ENCODE peak calls at places on chromosomes 16 and 17, in five cellular contexts. D is A549, I is left lung, T is heart right ventricle, N is cardiac muscle cell. C is an unnamed sample. For H3K4me1, the result is how much of the 10 kb centered on the place peaks cover.

GRCh38 chr17:48644910-48645557 is 18.9 kb upstream of the HOXB9 start:
- DNase-seq in D (no peak), I (no peak), T (no peak), N (no peak), C (no peak)

GRCh38 chr16:87580855-87581261 is 21.4 kb upstream of the JPH3 start:
- DNase-seq in D (no peak), I (peak), T (no peak), N (peak), C (no peak)

GRCh38 chr17:62899349-62899748 is 66.7 kb upstream of the TANC2 start:
- DNase-seq in D (no peak), I (no peak), T (no peak), N (no peak), C (no peak)

GRCh38 chr17:4956493-4957061 is 5.7 kb downstream of the ENO3 start:
- DNase-seq in D (no peak), I (peak), T (no peak), N (no peak), C (no peak)

GRCh38 chr17:9971991-9972390 is 66.9 kb upstream of the RCVRN start:
- DNase-seq in D (no peak), I (no peak), T (peak), N (peak), C (no peak)

GRCh38 chr17:81295031-81295677 is at the start of gene SLC38A10:
- DNase-seq in D (peak), I (peak), T (peak), N (peak), C (peak)

GRCh38 chr17:19306160-19307111 is 56.1 kb downstream of the B9D1 start:
- DNase-seq in D (no peak), I (no peak), T (no peak), N (no peak), C (peak)

GRCh38 chr17:54948380-54948779 is 20.1 kb downstream of the COX11 start:
- DNase-seq in D (no peak), I (no peak), T (no peak), N (peak), C (no peak)

GRCh38 chr17:49035470-49036269 is 38.5 kb downstream of the IGF2BP1 start:
- DNase-seq in D (peak), I (peak), T (peak), N (peak), C (no peak)

GRCh38 chr17:45353047-45353446 is 36.2 kb upstream of the MAP3K14 start:
- DNase-seq in D (no peak), I (no peak), T (no peak), N (no peak), C (no peak)

GRCh38 chr16:56990407-56991286 is 1.3 kb downstream of the NLRC5 start:
- DNase-seq in D (no peak), I (no peak), T (no peak), N (no peak), C (no peak)

GRCh38 chr17:19371259-19372003 is 6.9 kb upstream of the MAPK7 start:
- DNase-seq in D (no peak), I (no peak), T (no peak), N (no peak), C (no peak)

GRCh38 chr16:56841233-56841632 is 23.8 kb upstream of the SLC12A3 start:
- DNase-seq in D (no peak), I (no peak), T (no peak), N (peak), C (no peak)

GRCh38 chr16:56872863-56873391 is 7.9 kb downstream of the SLC12A3 start:
- DNase-seq in D (no peak), I (no peak), T (no peak), N (no peak), C (no peak)

GRCh38 chr17:57316361-57316760 is 60.0 kb downstream of the MSI2 start:
- DNase-seq in D (no peak), I (no peak), T (no peak), N (no peak), C (no peak)

DNA sequence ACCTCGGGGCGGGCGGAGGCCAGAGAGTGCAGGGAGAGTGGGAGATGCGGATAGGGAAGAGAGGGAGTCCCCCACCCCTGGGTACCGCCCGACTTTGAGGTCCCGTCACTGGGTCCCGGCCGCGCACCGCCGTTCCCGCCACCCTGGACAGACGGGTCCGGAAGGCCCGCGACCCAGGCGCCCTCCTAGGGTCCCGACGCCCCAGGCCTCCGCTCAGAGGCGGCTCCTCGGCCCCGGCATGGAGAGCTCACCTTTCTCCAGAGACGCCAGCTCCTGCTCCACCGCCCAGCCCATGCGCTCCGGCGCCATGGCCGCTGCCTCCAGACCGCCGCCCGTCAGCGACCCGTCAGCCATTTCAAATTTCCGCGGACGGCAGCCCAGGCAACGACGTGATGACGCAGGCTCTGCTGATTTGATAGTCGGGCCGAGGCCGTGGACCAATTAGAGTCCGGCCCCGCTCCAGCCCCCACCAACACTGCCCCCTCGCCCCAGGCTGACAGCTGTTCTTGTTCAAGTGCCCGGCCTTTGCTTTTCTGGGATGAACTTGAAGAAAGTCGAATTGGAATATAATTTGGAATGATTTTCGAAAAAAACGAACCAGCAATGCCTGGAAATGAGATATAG is at the start of gene SHCBP1:
- DNase-seq in D (peak), I (peak), T (peak), N (peak), C (peak)
- H3K27ac ChIP-seq in D (peak), I (no peak), T (no peak), N (no peak), C (no peak)

DNA sequence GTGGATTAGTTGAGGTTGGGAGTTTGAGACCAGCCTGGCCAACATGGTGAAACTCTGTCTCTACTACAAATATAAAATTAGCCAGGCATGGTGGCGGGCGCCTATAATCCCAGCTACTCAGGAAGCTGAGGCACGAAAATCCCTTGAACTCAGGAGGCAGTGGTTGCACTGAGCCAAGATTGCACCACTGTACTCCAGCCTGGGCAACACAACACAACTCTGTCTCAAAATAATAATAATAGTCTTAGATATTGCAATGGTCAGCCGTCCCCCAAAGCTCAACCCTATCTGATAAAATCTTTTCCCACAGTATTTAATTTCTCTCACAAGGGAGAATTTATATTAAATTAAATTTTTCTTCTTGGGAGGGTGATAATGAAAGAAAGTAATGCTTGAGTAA is 169.6 kb downstream of the XYLT1 start:
- DNase-seq in D (no peak), I (no peak), T (no peak), N (no peak), C (no peak)
- H3K4me1 ChIP-seq in D (under half), I (under half), T (under half), N (under half), C (under half)

DNA sequence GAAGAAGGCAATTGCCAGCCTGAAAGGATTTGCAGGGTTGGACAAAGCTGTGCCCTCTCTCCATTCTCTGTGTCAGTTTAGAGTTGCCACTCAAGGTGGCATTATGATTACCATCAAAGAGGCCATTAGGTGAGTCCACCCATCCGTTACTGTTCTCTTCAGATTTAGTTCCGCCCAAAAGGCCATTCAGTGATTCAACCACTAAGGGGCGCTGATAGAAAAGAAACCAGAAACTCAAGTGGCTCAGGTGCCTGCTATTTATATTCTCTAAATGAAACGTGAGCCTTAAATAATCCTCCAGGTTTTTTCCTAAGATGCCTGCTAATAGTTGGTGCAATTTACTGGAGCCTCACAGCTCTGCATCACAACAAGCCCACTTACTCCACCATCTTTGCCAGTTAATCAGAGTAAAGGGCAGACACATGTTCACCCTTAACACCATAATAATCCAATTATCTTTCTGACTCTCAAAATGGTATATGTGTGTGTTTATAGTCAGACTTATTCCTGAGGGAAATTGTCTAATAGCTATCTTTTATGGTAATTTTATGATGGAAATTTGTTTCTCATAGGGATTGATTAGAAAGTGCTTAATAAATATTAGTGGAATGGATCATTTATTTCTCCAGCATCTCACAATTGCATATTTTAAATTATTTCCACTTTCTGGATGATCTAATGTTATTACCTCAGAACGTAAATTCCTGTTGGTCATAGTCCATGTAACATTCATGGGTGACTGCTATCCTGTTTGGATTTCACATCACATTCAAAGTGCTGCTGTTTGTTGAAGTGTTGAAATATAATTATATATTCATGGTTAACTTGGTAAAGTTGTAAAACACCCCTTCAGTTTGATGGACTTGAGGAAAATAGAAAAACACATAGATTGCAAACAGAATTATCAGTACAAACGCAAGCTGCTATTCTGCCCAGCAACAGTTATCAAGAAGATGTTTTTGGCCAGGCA is 59.3 kb downstream of the TANGO6 start:
- DNase-seq in D (peak), I (no peak), T (no peak), N (peak), C (no peak)
- H3K27ac ChIP-seq in D (no peak), I (no peak), T (no peak), N (no peak), C (no peak)

DNA sequence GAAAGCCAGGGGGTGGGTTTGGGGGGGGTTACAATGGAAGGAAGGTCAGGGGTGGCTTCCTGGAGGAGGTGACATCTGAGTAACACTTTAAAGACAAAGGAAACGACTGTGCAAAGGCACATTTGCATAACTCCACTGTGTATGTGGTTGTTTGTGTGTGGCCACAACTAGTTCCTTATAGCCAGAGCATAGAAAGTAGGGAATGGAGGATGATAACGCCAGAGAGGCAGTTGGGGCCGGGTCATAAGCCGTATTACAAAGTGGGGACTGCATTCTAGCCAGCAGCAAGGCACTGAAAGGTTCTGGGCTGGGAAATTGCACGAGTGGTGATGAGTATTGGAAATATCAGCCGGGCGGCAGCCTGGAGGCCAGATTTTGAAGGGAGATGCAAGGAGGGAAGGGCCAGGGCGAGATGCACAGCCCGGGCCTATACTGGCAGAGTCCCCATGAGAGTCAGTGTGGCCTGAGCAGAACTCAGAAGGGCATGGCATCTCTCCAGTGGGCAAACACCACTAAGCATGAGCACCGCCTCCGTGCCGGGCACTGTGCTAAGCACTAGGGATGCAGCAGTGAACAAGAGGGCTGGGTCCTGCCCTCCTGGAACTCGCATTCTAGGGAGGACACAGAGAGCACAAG is 33.6 kb downstream of the TK2 start:
- DNase-seq in D (no peak), I (no peak), T (no peak), N (no peak), C (no peak)
- H3K4me1 ChIP-seq in D (half or more), I (half or more), T (half or more), N (under half), C (half or more)

DNA sequence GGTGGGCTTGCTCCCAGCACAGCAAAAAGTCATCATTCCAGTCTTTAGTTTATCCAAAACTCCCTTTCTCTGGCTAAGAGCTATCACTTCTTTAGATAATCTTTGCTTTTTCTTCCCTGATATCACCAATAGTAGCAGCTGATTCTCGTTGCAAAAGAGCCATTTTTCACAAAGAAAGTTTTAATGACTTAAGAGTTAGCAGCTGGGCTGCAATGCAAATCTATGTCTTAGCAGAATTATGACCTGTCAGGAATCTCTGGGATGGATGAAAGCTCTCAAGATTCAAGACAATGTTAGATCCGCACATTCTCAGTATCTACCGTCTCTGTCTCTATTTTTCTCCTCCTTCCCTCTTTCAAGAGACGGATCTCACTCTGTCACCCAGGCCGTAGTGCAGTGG is 53.7 kb downstream of the NXN start:
- DNase-seq in D (no peak), I (no peak), T (no peak), N (peak), C (no peak)
- H3K27ac ChIP-seq in D (no peak), I (no peak), T (no peak), N (peak), C (no peak)

GRCh38 chr17:78716814-78717393 is 65.2 kb downstream of the CYTH1 start:
- DNase-seq in D (peak), I (peak), T (peak), N (peak), C (peak)

GRCh38 chr17:78717431-78717980 is 64.6 kb downstream of the CYTH1 start:
- DNase-seq in D (peak), I (no peak), T (no peak), N (peak), C (no peak)

GRCh38 chr17:78719630-78720298 is 62.3 kb downstream of the CYTH1 start:
- DNase-seq in D (no peak), I (no peak), T (no peak), N (no peak), C (no peak)

GRCh38 chr17:78716292-78716691 is 65.8 kb downstream of the CYTH1 start:
- DNase-seq in D (no peak), I (no peak), T (no peak), N (no peak), C (no peak)

DNA sequence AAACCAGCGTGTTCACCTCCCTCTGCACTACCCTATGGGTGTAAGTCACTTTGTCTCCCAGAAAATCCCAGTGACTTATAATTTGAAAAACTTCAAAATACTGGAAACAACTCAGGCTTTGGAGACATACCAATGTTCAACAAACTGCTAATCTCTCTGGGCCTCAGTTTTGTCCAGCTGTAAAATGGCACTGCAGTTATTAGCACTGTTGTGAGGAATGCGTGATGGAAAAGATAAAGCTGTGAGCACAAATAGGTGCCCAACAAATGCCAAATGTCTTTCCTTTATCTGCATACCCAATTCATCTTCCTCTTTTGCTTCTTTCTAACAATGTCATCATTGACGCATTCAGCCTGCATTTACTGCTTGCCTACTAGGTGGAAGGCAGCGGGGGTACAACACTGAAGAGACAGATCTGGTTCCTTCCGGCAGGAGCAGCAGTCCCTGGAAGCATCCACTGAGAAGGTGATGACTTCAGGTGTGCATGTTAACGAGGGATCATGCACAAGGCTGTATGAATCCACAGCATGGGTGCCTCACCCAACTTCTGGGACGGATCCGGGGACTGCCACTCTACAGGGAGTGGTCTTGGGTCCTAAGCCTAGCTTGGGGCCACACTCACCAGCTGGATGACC is 63.4 kb downstream of the CYTH1 start:
- DNase-seq in D (no peak), I (no peak), T (no peak), N (no peak), C (no peak)
- H3K4me1 ChIP-seq in D (half or more), I (half or more), T (half or more), N (under half), C (half or more)

GRCh38 chr16:50696575-50697420 is 3.4 kb downstream of the NOD2 start:
- DNase-seq in D (peak), I (peak), T (peak), N (peak), C (peak)

GRCh38 chr16:50696126-50696525 is 2.7 kb downstream of the NOD2 start:
- DNase-seq in D (no peak), I (no peak), T (no peak), N (no peak), C (no peak)

GRCh38 chr16:50695017-50696000 is 1.9 kb downstream of the NOD2 start:
- DNase-seq in D (no peak), I (no peak), T (no peak), N (no peak), C (no peak)

GRCh38 chr16:50697881-50698767 is 4.7 kb downstream of the NOD2 start:
- DNase-seq in D (no peak), I (no peak), T (no peak), N (peak), C (peak)

GRCh38 chr16:50697421-50697715 is 4.0 kb downstream of the NOD2 start:
- DNase-seq in D (no peak), I (no peak), T (no peak), N (no peak), C (no peak)
- H3K27ac ChIP-seq in D (no peak), I (peak), T (peak), N (no peak), C (peak)

C was measured in CD4-positive, alpha-beta memory T cell.